ENCODE peak calls at places on chromosome 2, in eight cellular contexts. U is amniotic epithelial cell; X is activated T-cell treated with anti-CD3 and anti-CD28 coated beads for 24 hours; M is fibroblast of the conjunctiva; B is stimulated activated CD8-positive, alpha-beta memory T cell treated with anti-CD3 and anti-CD28 coated beads, Interleukin-4, amount 100 ng/mL, for 24 hours; S is NCI-H510A treated with DMSO at 0.1 percent for 48 hours; E is erythroblast; Y is PC-3. I is an unnamed sample.

GRCh38 chr2:23380562-23381065 is 4.4 kb upstream of the KLHL29 start:
- DNase-seq in U (no peak), Y (peak; percentile 29), B (peak; percentile 24), X (peak; percentile 24), S (no peak), E (no peak), M (no peak), I (no peak)

GRCh38 chr2:26649322-26649721 is 8.2 kb upstream of the CIB4 start:
- DNase-seq in B (no peak), Y (no peak), M (no peak), E (no peak), X (no peak), S (no peak), U (no peak), I (no peak)

GRCh38 chr2:203971236-203971635 is 34.7 kb downstream of the ICOS start:
- DNase-seq in B (no peak), M (no peak), S (no peak), U (no peak), E (no peak), Y (no peak), X (no peak), I (no peak)

GRCh38 chr2:437772-438393 is 150.0 kb upstream of the ALKAL2 start:
- DNase-seq in X (peak; percentile 28), E (no peak), B (peak; percentile 22), M (no peak), U (no peak), Y (peak; percentile 72), S (peak; percentile 65), I (no peak)

GRCh38 chr2:72762276-72762675 is 63.6 kb downstream of the EXOC6B start:
- DNase-seq in X (no peak), E (no peak), S (no peak), B (no peak), U (no peak), Y (no peak), M (no peak), I (no peak)

GRCh38 chr2:26164231-26164630 is 8.7 kb upstream of the GAREM2 start:
- DNase-seq in M (no peak), E (no peak), Y (no peak), X (no peak), S (no peak), U (no peak), B (no peak), I (no peak)

GRCh38 chr2:144583741-144584453 is 64.0 kb upstream of the ZEB2 start:
- DNase-seq in Y (peak; percentile 89), S (no peak), X (no peak), M (peak; percentile 65), E (peak; percentile 87), B (no peak), U (peak; percentile 81), I (peak; percentile 75)

GRCh38 chr2:233832869-233833812 is 21.2 kb downstream of the HJURP start:
- DNase-seq in M (no peak), S (peak; percentile 43), Y (peak; percentile 54), E (peak; percentile 40), B (no peak), X (no peak), U (peak; percentile 58), I (peak; percentile 71)

GRCh38 chr2:46540496-46541342 is 61.4 kb downstream of the TMEM247 start:
- DNase-seq in M (no peak), B (no peak), U (peak; percentile 50), Y (peak; percentile 69), X (no peak), S (no peak), E (peak; percentile 18), I (peak; percentile 89)

GRCh38 chr2:225763711-225764110 is 364.2 kb downstream of the NYAP2 start:
- DNase-seq in Y (no peak), B (no peak), E (no peak), X (no peak), M (no peak), U (no peak), S (no peak), I (no peak)

GRCh38 chr2:227748079-227748478 is 2.4 kb downstream of the SCYGR8 start:
- DNase-seq in E (peak; percentile 31), X (no peak), M (no peak), S (no peak), Y (peak; percentile 37), U (no peak), B (no peak), I (no peak)

GRCh38 chr2:239278941-239279365 is 121.9 kb downstream of the HDAC4 start:
- DNase-seq in M (peak; percentile 38), U (peak; percentile 44), Y (peak; percentile 29), S (no peak), X (no peak), B (no peak), E (peak; percentile 40), I (peak; percentile 41)

GRCh38 chr2:157820202-157820601 is 55.9 kb downstream of the ACVR1 start:
- DNase-seq in Y (no peak), E (no peak), M (no peak), X (no peak), S (no peak), U (no peak), B (no peak), I (no peak)

GRCh38 chr2:38439807-38440300 is 62.8 kb upstream of the ATL2 start:
- DNase-seq in Y (no peak), E (no peak), B (no peak), S (no peak), M (no peak), U (no peak), X (no peak), I (no peak)

GRCh38 chr2:121071058-121071504 is 213.9 kb downstream of the TFCP2L1 start:
- DNase-seq in E (peak; percentile 61), B (peak; percentile 17), Y (peak; percentile 75), X (peak; percentile 27), M (no peak), S (peak; percentile 81), U (peak; percentile 18), I (peak; percentile 85)

GRCh38 chr2:9278439-9278838 is 71.8 kb downstream of the ASAP2 start:
- DNase-seq in X (no peak), S (no peak), E (no peak), U (no peak), M (no peak), B (no peak), Y (no peak), I (no peak)

GRCh38 chr2:120360307-120360855 is 14.4 kb downstream of the INHBB start:
- DNase-seq in M (no peak), E (no peak), S (no peak), X (no peak), B (no peak), Y (peak; percentile 27), U (peak; percentile 75), I (peak; percentile 37)

GRCh38 chr2:96153291-96153713 is 8.1 kb upstream of the DUSP2 start:
- DNase-seq in B (no peak), E (no peak), Y (no peak), X (no peak), M (no peak), S (no peak), U (no peak), I (no peak)

GRCh38 chr2:240206630-240207029 is 66.2 kb upstream of the OTOS start:
- DNase-seq in U (no peak), S (no peak), Y (no peak), M (no peak), E (no peak), B (no peak), X (no peak), I (no peak)

GRCh38 chr2:223870840-223871618 is 33.6 kb upstream of the AP1S3 start:
- DNase-seq in B (no peak), U (peak; percentile 14), X (no peak), E (no peak), S (no peak), Y (no peak), M (peak; percentile 41), I (no peak)

GRCh38 chr2:64401501-64401880 is 52.5 kb upstream of the LGALSL start:
- DNase-seq in S (peak; percentile 92), Y (peak; percentile 9), E (no peak), M (no peak), B (no peak), X (no peak), U (no peak), I (no peak)

GRCh38 chr2:240565267-240566202 is 2.7 kb upstream of the RNPEPL1 start:
- DNase-seq in X (peak; percentile 84), M (no peak), Y (peak; percentile 76), B (peak; percentile 87), U (peak; percentile 92), E (peak; percentile 97), S (no peak), I (peak; percentile 73)

GRCh38 chr2:11398710-11399109 is 54.3 kb upstream of the ROCK2 start:
- DNase-seq in Y (no peak), E (peak; percentile 67), B (no peak), S (peak; percentile 65), M (no peak), U (no peak), X (no peak), I (no peak)

GRCh38 chr2:170578596-170578995 is 136.5 kb upstream of the SP5 start:
- DNase-seq in X (no peak), B (no peak), E (no peak), S (no peak), U (no peak), M (no peak), Y (no peak), I (peak; percentile 28)

GRCh38 chr2:101976887-101977286 is 14.9 kb upstream of the IL1R2 start:
- DNase-seq in B (no peak), S (no peak), X (no peak), E (no peak), M (no peak), Y (no peak), U (no peak), I (no peak)

GRCh38 chr2:158923180-158923594 is 45.3 kb upstream of the TANC1 start:
- DNase-seq in U (no peak), X (no peak), M (peak; percentile 12), E (no peak), B (no peak), Y (peak; percentile 73), S (no peak), I (peak; percentile 43)

GRCh38 chr2:157032019-157032418 is 225.5 kb upstream of the GALNT5 start:
- DNase-seq in S (no peak), X (no peak), Y (peak; percentile 96), U (peak; percentile 87), E (no peak), M (peak; percentile 73), B (no peak), I (peak; percentile 80)

GRCh38 chr2:53504507-53504906 is 263.1 kb upstream of the CHAC2 start:
- DNase-seq in S (no peak), U (no peak), X (no peak), E (no peak), B (no peak), Y (no peak), M (no peak), I (no peak)

GRCh38 chr2:40118622-40119021 is 333.3 kb downstream of the SLC8A1 start:
- DNase-seq in M (no peak), X (no peak), Y (no peak), U (no peak), S (peak; percentile 54), E (no peak), B (no peak), I (no peak)